ENCODE peak calls at places on chromosomes 3 and 15, in ten cellular contexts. U is cardiac muscle cell, R is mesenchymal stem cell, J is GM12878, T is HCT116, Q is K562, E is neural progenitor cell, C is upper lobe of right lung, V is transverse colon, L is pancreas. I is an unnamed sample. For H3K4me1 and H3K27me3, the result is how much of the 10 kb centered on the place peaks cover.

GRCh38 chr3:27195059-27195458 is 174.1 kb downstream of the NEK10 start:
- DNase-seq in E (no peak), J (no peak), T (no peak), R (no peak), U (no peak), V (no peak), Q (no peak), L (no peak), C (no peak), I (no peak)

GRCh38 chr15:77904436-77904821 is 173.1 kb downstream of the TBC1D2B start:
- DNase-seq in E (no peak), C (peak), V (no peak), T (no peak), R (no peak), U (no peak), J (no peak), L (peak), Q (no peak), I (peak)

GRCh38 chr3:11522953-11523792 is 120.5 kb downstream of the VGLL4 start:
- DNase-seq in Q (no peak), U (no peak), C (peak), J (no peak), E (no peak), R (peak), L (no peak), T (no peak), V (no peak), I (no peak)

GRCh38 chr3:171274222-171274621 is 186.0 kb downstream of the TNIK start:
- DNase-seq in L (no peak), V (no peak), R (no peak), E (no peak), Q (no peak), T (no peak), J (no peak), U (no peak), C (no peak), I (no peak)

GRCh38 chr15:43927203-43927602 is 100.4 kb downstream of the WDR76 start:
- DNase-seq in R (no peak), E (no peak), V (no peak), L (no peak), T (no peak), J (no peak), U (no peak), Q (no peak), C (no peak), I (no peak)

GRCh38 chr3:74832925-74833324 is 218.5 kb upstream of the CNTN3 start:
- DNase-seq in L (no peak), Q (no peak), R (no peak), C (no peak), E (no peak), J (no peak), V (no peak), U (no peak), T (no peak), I (no peak)

GRCh38 chr15:90200534-90201139 is 493 bp upstream of the SEMA4B start:
- DNase-seq in V (no peak), J (no peak), E (no peak), Q (peak), T (no peak), R (no peak), C (no peak), L (no peak), U (no peak), I (no peak)

GRCh38 chr3:24156466-24156865 is 211.4 kb downstream of the NR1D2 start:
- DNase-seq in Q (peak), E (no peak), U (no peak), R (peak), V (no peak), J (no peak), L (no peak), T (peak), C (no peak), I (no peak)

GRCh38 chr15:61640751-61641150 is 411.6 kb upstream of the RORA start:
- DNase-seq in Q (no peak), U (no peak), C (no peak), V (no peak), E (peak), L (no peak), J (no peak), R (no peak), T (no peak), I (no peak)

GRCh38 chr3:39327746-39328349 is 1.7 kb upstream of the CCR8 start:
- DNase-seq in Q (no peak), L (no peak), C (no peak), T (no peak), U (no peak), J (peak), V (no peak), R (no peak), E (no peak), I (no peak)

GRCh38 chr3:125129512-125129962 is 73.7 kb upstream of the HEG1 start:
- DNase-seq in T (no peak), Q (peak), U (no peak), R (peak), C (no peak), J (no peak), L (no peak), V (peak), E (no peak), I (peak)

GRCh38 chr3:176896640-176897039 is 300.6 kb downstream of the TBL1XR1 start:
- DNase-seq in T (no peak), R (no peak), E (no peak), Q (no peak), L (no peak), C (no peak), V (no peak), U (peak), J (no peak), I (no peak)

GRCh38 chr3:131260525-131260924 is 121.0 kb upstream of the NUDT16 start:
- DNase-seq in U (no peak), R (no peak), Q (no peak), L (no peak), C (no peak), T (no peak), E (no peak), V (no peak), J (no peak), I (no peak)

GRCh38 chr3:177237206-177237605 is 39.9 kb upstream of the TBL1XR1 start:
- DNase-seq in T (no peak), C (no peak), V (peak), Q (peak), J (no peak), U (no peak), L (no peak), R (no peak), E (no peak), I (no peak)

GRCh38 chr3:58495101-58495500 is 3.2 kb downstream of the KCTD6 start:
- DNase-seq in Q (no peak), U (no peak), R (no peak), V (no peak), L (no peak), E (no peak), T (no peak), C (no peak), J (no peak), I (no peak)

GRCh38 chr3:171358171-171358890 is 101.9 kb downstream of the TNIK start:
- DNase-seq in T (no peak), L (no peak), J (no peak), V (peak), R (no peak), C (no peak), E (no peak), Q (no peak), U (no peak), I (no peak)

GRCh38 chr3:52109556-52110380 is 44.5 kb downstream of the POC1A start:
- DNase-seq in C (no peak), V (no peak), R (peak), J (no peak), Q (no peak), E (no peak), U (no peak), T (no peak), L (no peak), I (no peak)

GRCh38 chr3:30222436-30222835 is 384.0 kb upstream of the TGFBR2 start:
- DNase-seq in U (no peak), T (no peak), Q (no peak), V (no peak), J (no peak), L (no peak), C (no peak), E (no peak), R (no peak), I (no peak)

GRCh38 chr3:61411009-61411662 is 150.2 kb upstream of the PTPRG start:
- DNase-seq in R (no peak), Q (no peak), T (no peak), U (no peak), E (no peak), L (no peak), C (no peak), J (no peak), V (no peak), I (no peak)

GRCh38 chr3:13197281-13197680 is 124.1 kb upstream of the IQSEC1 start:
- DNase-seq in L (no peak), R (no peak), J (no peak), C (peak), E (no peak), V (no peak), T (no peak), Q (no peak), U (peak), I (no peak)

GRCh38 chr3:41961061-41961749 is 698 bp downstream of the ULK4 start:
- DNase-seq in T (peak), L (peak), Q (peak), R (peak), V (peak), J (no peak), U (peak), C (peak), E (peak), I (peak)

GRCh38 chr3:73449774-73450173 is 175.0 kb downstream of the PDZRN3 start:
- DNase-seq in Q (no peak), E (no peak), J (peak), R (no peak), L (no peak), C (no peak), V (no peak), T (no peak), U (no peak), I (no peak)

GRCh38 chr3:193134895-193135294 is 106.1 kb upstream of the PLAAT1 start:
- DNase-seq in L (no peak), E (no peak), R (peak), Q (no peak), V (no peak), T (no peak), J (no peak), U (no peak), C (no peak), I (no peak)

GRCh38 chr3:48697952-48698351 is 12.2 kb upstream of the NCKIPSD start:
- DNase-seq in T (no peak), L (no peak), C (no peak), R (no peak), V (no peak), Q (no peak), J (no peak), U (no peak), E (no peak), I (no peak)

GRCh38 chr3:25817638-25818037 is 27.7 kb downstream of the OXSM start:
- DNase-seq in U (no peak), L (no peak), V (no peak), E (no peak), T (no peak), J (no peak), C (no peak), Q (no peak), R (no peak), I (no peak)

GRCh38 chr3:189309400-189309975 is 137.7 kb downstream of the TPRG1 start:
- DNase-seq in U (no peak), E (no peak), J (no peak), L (no peak), C (no peak), T (no peak), V (no peak), R (no peak), Q (no peak), I (no peak)

GRCh38 chr3:186967686-186968085 is 37.4 kb downstream of the ST6GAL1 start:
- DNase-seq in L (no peak), T (no peak), R (peak), U (no peak), Q (no peak), C (no peak), V (no peak), J (no peak), E (no peak), I (no peak)

GRCh38 chr3:49248828-49249227 is 28.2 kb downstream of the C3orf62 start:
- DNase-seq in T (no peak), J (peak), E (no peak), R (peak), L (no peak), Q (no peak), V (no peak), U (no peak), C (peak), I (no peak)

GRCh38 chr15:41984622-41985021 is 12.3 kb upstream of the EHD4 start:
- DNase-seq in L (no peak), T (no peak), C (no peak), J (no peak), R (no peak), V (peak), Q (no peak), U (no peak), E (no peak), I (no peak)

GRCh38 chr3:65481085-65481484 is 557.6 kb downstream of the MAGI1 start:
- DNase-seq in T (no peak), J (no peak), E (no peak), C (no peak), L (no peak), V (no peak), U (no peak), R (no peak), Q (no peak), I (no peak)

GRCh38 chr3:65473746-65474145 is 565.0 kb downstream of the MAGI1 start:
- DNase-seq in R (no peak), L (no peak), C (no peak), T (no peak), U (no peak), Q (no peak), J (no peak), V (no peak), E (no peak), I (no peak)

GRCh38 chr3:65479967-65480366 is 558.8 kb downstream of the MAGI1 start:
- DNase-seq in T (no peak), C (no peak), R (peak), J (no peak), U (no peak), L (no peak), V (no peak), Q (no peak), E (no peak), I (no peak)

GRCh38 chr3:65483475-65483874 is 555.2 kb downstream of the MAGI1 start:
- DNase-seq in T (no peak), U (peak), L (peak), Q (no peak), R (no peak), E (peak), C (peak), J (no peak), V (peak), I (no peak)

GRCh38 chr3:65479118-65479517 is 559.6 kb downstream of the MAGI1 start:
- DNase-seq in U (no peak), Q (no peak), J (no peak), L (no peak), V (no peak), C (no peak), T (no peak), R (no peak), E (no peak), I (no peak)
- H3K4me1 ChIP-seq in U (under half), Q (under half), J (under half), L (under half), V (under half), C (under half), T (under half), R (under half), E (under half), I (under half)

DNA sequence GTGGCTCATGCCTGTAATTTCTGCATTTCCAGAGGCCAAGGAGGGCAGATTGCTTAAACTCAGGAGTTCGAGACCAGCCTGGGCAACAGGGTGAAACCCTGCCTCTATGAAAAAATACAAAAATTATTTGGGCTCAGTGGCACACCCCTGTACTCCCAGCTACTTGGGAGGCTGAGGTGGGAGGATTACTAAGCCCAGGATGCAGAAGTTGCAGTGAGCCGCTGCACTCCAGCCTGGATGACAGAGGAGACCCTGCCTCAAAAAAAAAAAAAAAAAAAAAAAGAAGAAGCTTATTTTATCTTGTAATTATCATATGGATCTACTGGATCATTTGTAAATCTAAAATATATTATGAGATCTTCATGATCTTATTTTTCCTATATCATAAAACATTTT is 84.1 kb downstream of the PPCDC start:
- DNase-seq in E (no peak), V (no peak), T (no peak), R (no peak), C (no peak), Q (no peak), J (no peak), U (no peak), L (no peak), I (no peak)
- H3K4me3 ChIP-seq in E (no peak), V (no peak), T (no peak), R (no peak), C (no peak), Q (no peak), J (no peak), U (no peak), L (no peak), I (no peak)

GRCh38 chr3:147419731-147420360 is 10.7 kb downstream of the ZIC1 start:
- DNase-seq in T (no peak), C (no peak), R (no peak), L (no peak), E (peak), V (no peak), U (no peak), J (no peak), Q (no peak), I (no peak)
- H3K27me3 ChIP-seq in T (under half), C (half or more), R (half or more), L (under half), E (half or more), V (half or more), U (half or more), J (under half), Q (under half), I (under half)

DNA sequence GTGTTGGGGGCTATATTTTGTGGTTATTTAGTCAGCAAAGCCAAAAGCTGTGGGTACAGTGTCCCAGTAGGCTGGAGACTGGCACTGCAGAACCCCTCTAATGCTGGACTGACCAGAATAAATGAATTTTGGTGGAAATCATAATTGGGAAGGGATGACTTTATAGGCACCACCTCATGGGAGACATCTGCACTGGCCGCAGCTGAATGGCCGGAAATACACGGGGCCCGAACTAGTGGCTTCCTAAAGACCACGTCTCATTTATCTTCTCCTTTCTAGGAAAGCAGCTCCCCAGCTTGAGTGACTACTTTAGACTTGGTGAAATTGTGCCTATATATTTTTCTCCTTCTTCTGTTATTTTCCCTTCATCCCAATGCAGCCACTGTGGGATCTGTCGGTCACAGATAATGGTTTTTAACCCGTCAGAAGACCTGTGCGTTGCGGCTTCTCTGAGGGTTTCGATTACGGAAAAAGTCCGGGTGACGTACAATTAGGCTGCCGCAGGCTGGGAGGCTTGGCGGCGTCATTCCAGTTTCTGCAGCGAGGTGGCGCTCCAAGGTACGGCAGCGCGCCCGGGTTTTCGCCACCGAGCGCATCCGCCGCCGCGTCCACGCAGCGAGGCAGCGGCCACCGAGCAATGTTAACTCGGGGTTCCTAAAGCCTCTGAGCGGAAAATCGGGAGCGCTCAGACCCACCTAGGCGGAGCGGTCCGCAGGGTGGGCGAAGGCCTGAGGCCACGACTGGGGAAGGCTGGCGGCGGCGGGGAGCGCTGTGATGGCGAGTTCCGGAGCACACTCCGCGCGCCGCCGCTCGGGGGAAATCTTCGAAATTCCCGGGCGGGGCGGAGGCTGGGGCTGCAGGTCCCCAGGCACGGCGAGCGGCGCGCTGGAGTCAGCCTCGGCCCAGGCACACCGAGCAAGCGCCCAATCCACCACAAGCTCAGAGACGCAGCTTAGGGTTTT is 26.3 kb downstream of the NR2F2 start:
- DNase-seq in Q (peak), C (peak), T (peak), J (peak), V (peak), E (peak), L (peak), R (peak), U (peak), I (peak)
- H3K4me1 ChIP-seq in Q (under half), C (under half), T (under half), J (under half), V (under half), E (half or more), L (under half), R (half or more), U (under half), I (under half)

DNA sequence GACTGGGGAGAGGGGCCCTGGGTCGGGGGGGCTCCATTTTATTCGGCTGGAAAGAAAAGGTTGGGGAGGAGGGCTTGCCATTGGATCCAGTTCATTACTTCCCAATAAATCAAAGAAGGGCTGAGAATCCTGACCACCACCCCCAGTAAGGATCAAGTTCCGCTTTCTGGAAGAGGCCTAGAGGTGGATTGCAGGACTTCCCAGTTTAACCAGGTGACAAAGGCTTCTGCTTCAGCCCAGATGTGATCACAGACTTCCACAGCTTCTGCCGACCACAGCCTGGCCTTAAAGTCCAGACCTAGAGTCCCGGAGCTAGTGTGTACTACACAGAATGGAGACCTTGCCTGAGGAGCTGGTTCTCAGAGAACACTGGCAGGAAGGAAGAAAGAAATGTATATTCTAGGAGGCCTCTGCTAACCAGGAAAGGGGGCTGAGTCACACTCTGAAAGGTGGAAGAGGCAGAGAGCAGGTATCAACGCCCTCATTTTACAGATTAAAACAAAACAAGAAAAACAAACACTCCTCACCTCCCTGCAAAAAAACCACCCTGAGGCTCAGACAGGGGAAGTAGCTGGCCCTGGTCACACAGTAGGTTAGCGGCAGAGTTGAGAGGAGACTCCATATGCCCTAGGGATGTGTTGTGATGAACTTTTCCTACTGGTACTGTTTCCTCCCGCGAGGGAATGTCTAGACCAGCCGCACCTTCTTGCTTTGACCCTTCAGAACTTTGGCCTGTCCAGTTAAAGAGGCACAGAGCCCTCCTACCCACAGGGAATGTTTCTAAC is 1.1 kb upstream of the CEMIP start:
- DNase-seq in R (no peak), E (no peak), T (no peak), C (no peak), L (no peak), V (no peak), U (no peak), J (no peak), Q (no peak), I (no peak)
- H3K4me3 ChIP-seq in R (peak), E (no peak), T (no peak), C (no peak), L (no peak), V (no peak), U (no peak), J (no peak), Q (no peak), I (no peak)

GRCh38 chr15:67820992-67821783 is 4.1 kb upstream of the SKOR1 start:
- DNase-seq in L (no peak), V (peak), Q (peak), U (peak), R (peak), C (peak), E (peak), T (no peak), J (no peak), I (peak)
- H3K27me3 ChIP-seq in L (under half), V (half or more), Q (under half), U (half or more), R (half or more), C (half or more), E (half or more), T (under half), J (under half), I (half or more)

DNA sequence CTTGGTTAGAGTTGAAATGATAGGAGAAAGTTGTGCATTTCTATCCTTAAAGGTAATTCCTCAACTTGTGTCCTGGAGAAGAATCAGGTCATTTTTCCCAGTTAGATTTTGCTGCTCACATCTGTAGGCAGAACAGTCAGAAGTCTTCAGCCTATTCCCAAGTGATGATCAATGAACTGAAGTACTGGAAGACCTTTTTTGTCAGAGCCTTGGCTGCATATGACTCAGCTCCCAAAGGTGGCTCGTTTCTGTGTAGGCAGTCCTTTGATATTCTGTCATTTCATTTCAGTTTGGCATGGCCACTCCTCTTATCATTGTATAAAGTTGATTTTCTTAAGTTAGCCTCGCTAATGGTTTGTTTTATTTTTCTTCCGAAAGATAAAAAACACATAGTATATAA is 90.7 kb downstream of the KLHL25 start:
- DNase-seq in V (no peak), L (no peak), R (peak), T (no peak), Q (no peak), E (no peak), U (no peak), J (no peak), C (no peak), I (no peak)
- H3K4me1 ChIP-seq in V (under half), L (under half), R (under half), T (under half), Q (under half), E (under half), U (half or more), J (half or more), C (half or more), I (under half)